ENCODE peak calls at places on chromosomes 5 and 9, in six cellular contexts. M is DMS153; W is SHP77 treated with DMSO at 0.1 percent for 48 hours; J is HT-29; A is cardiac septum; V is activated CD4-positive, alpha-beta T cell treated with anti-CD3 and anti-CD28 coated beads, Interleukin-2, amount 50 U/mL, for 4 hours. L is an unnamed sample.

GRCh38 chr9:91071185-91071990 is 269.8 kb downstream of the SYK start:
- DNase-seq in M (no peak), W (peak; percentile 35), J (no peak), A (no peak), V (peak; percentile 21), L (peak; percentile 50)

GRCh38 chr5:128155793-128156192 is 72.2 kb downstream of the SLC12A2 start:
- DNase-seq in M (no peak), W (no peak), J (no peak), A (no peak), V (no peak), L (no peak)

GRCh38 chr5:180866985-180867384 is 5.9 kb upstream of the ZFP62 start:
- DNase-seq in M (no peak), W (no peak), J (peak; percentile 3), A (no peak), V (no peak), L (no peak)

GRCh38 chr5:132549586-132549985 is 6.3 kb upstream of the IL5 start:
- DNase-seq in M (no peak), W (no peak), J (no peak), A (no peak), V (no peak), L (no peak)

GRCh38 chr9:77149879-77150278 is 27.5 kb upstream of the VPS13A start:
- DNase-seq in M (no peak), W (no peak), J (no peak), A (no peak), V (no peak), L (no peak)

GRCh38 chr9:123269316-123269715 is 930 bp upstream of the STRBP start:
- DNase-seq in M (no peak), W (no peak), J (no peak), A (no peak), V (no peak), L (no peak)

GRCh38 chr9:98811051-98811650 is 3.7 kb downstream of the GALNT12 start:
- DNase-seq in M (no peak), W (no peak), J (no peak), A (no peak), V (no peak), L (no peak)

GRCh38 chr9:89814340-89815040 is 209.7 kb downstream of the GADD45G start:
- DNase-seq in M (peak; percentile 87), W (peak; percentile 70), J (no peak), A (no peak), V (no peak), L (peak; percentile 55)

GRCh38 chr5:82211855-82212572 is 66.1 kb downstream of the RPS23 start:
- DNase-seq in M (no peak), W (no peak), J (no peak), A (no peak), V (no peak), L (no peak)

GRCh38 chr9:137740311-137740710 is 121.5 kb downstream of the EHMT1 start:
- DNase-seq in M (no peak), W (no peak), J (no peak), A (no peak), V (no peak), L (peak; percentile 21)

GRCh38 chr5:146860213-146860891 is 18.2 kb downstream of the PPP2R2B start:
- DNase-seq in M (no peak), W (no peak), J (peak; percentile 84), A (no peak), V (no peak), L (no peak)

GRCh38 chr9:118170032-118170955 is 466.1 kb downstream of the TLR4 start:
- DNase-seq in M (peak; percentile 69), W (peak; percentile 29), J (peak; percentile 62), A (no peak), V (no peak), L (peak; percentile 16)

GRCh38 chr5:124057161-124057814 is 545.3 kb downstream of the CSNK1G3 start:
- DNase-seq in M (peak; percentile 76), W (peak; percentile 77), J (peak; percentile 89), A (peak; percentile 73), V (no peak), L (peak; percentile 27)

GRCh38 chr5:9775339-9775738 is 145.2 kb upstream of the TAS2R1 start:
- DNase-seq in M (no peak), W (no peak), J (no peak), A (no peak), V (no peak), L (no peak)

GRCh38 chr5:72281764-72282499 is 38.1 kb downstream of the MRPS27 start:
- DNase-seq in M (no peak), W (peak; percentile 46), J (no peak), A (no peak), V (no peak), L (no peak)

GRCh38 chr9:5688109-5688508 is 59.2 kb downstream of the RIC1 start:
- DNase-seq in M (no peak), W (no peak), J (peak; percentile 14), A (no peak), V (no peak), L (no peak)

GRCh38 chr5:98997000-98997399 is 68.2 kb upstream of the CHD1 start:
- DNase-seq in M (no peak), W (no peak), J (no peak), A (no peak), V (no peak), L (no peak)

GRCh38 chr9:112327718-112328450 is 5.5 kb downstream of the PTBP3 start:
- DNase-seq in M (no peak), W (no peak), J (no peak), A (no peak), V (no peak), L (no peak)

GRCh38 chr5:150607991-150608390 is 32.5 kb upstream of the SYNPO start:
- DNase-seq in M (no peak), W (no peak), J (no peak), A (no peak), V (no peak), L (no peak)

GRCh38 chr9:34546834-34547827 is 24.3 kb upstream of the ENHO start:
- DNase-seq in M (no peak), W (no peak), J (peak; percentile 79), A (no peak), V (peak; percentile 25), L (no peak)

GRCh38 chr9:136411358-136411757 is 900 bp downstream of the PMPCA start:
- DNase-seq in M (no peak), W (no peak), J (peak; percentile 26), A (no peak), V (no peak), L (no peak)

GRCh38 chr5:130337179-130337888 is 433.1 kb downstream of the CHSY3 start:
- DNase-seq in M (no peak), W (no peak), J (no peak), A (no peak), V (no peak), L (no peak)

GRCh38 chr5:55226027-55226933 is 835 bp downstream of the MCIDAS start:
- DNase-seq in M (peak; percentile 39), W (peak; percentile 53), J (peak; percentile 83), A (no peak), V (peak; percentile 40), L (no peak)

GRCh38 chr9:23644326-23644725 is 181.7 kb downstream of the ELAVL2 start:
- DNase-seq in M (no peak), W (no peak), J (no peak), A (no peak), V (no peak), L (no peak)

GRCh38 chr5:94218374-94218773 is 400.0 kb downstream of the KIAA0825 start:
- DNase-seq in M (no peak), W (no peak), J (no peak), A (no peak), V (no peak), L (no peak)

GRCh38 chr9:90921104-90921503 is 119.5 kb downstream of the SYK start:
- DNase-seq in M (peak; percentile 54), W (no peak), J (no peak), A (peak; percentile 88), V (no peak), L (peak; percentile 19)

GRCh38 chr9:79256691-79257213 is 315.0 kb upstream of the TLE4 start:
- DNase-seq in M (peak; percentile 85), W (no peak), J (peak; percentile 2), A (no peak), V (no peak), L (peak; percentile 33)

GRCh38 chr9:1208185-1208584 is 158.0 kb downstream of the DMRT2 start:
- DNase-seq in M (no peak), W (no peak), J (no peak), A (no peak), V (no peak), L (no peak)

GRCh38 chr9:128877852-128878251 is 3.9 kb downstream of the KYAT1 start:
- DNase-seq in M (no peak), W (no peak), J (peak; percentile 13), A (no peak), V (no peak), L (no peak)

GRCh38 chr5:78755822-78756429 is 107.4 kb upstream of the LHFPL2 start:
- DNase-seq in M (no peak), W (no peak), J (no peak), A (no peak), V (no peak), L (no peak)

GRCh38 chr5:174327317-174327864 is 281.9 kb downstream of the NSG2 start:
- DNase-seq in M (peak; percentile 19), W (peak; percentile 30), J (peak; percentile 87), A (no peak), V (peak; percentile 13), L (peak; percentile 63)

GRCh38 chr5:132791026-132791425 is 14.0 kb upstream of the SEPTIN8 start:
- DNase-seq in M (no peak), W (no peak), J (no peak), A (no peak), V (no peak), L (no peak)

GRCh38 chr9:80028501-80028900 is 456.7 kb downstream of the TLE4 start:
- DNase-seq in M (no peak), W (no peak), J (no peak), A (no peak), V (no peak), L (no peak)

GRCh38 chr5:150653762-150654158 is 7.3 kb upstream of the MYOZ3 start:
- DNase-seq in M (no peak), W (no peak), J (no peak), A (no peak), V (no peak), L (no peak)

GRCh38 chr5:121273818-121274433 is 577.8 kb upstream of the FTMT start:
- DNase-seq in M (no peak), W (peak; percentile 7), J (peak; percentile 87), A (no peak), V (no peak), L (no peak)

GRCh38 chr9:128102196-128102595 is 25.3 kb downstream of the PTGES2 start:
- DNase-seq in M (no peak), W (no peak), J (no peak), A (no peak), V (no peak), L (no peak)

GRCh38 chr5:173707392-173707791 is 90.9 kb upstream of the BOD1 start:
- DNase-seq in M (no peak), W (no peak), J (no peak), A (no peak), V (no peak), L (no peak)

GRCh38 chr9:88481933-88482332 is 53.0 kb upstream of the NXNL2 start:
- DNase-seq in M (no peak), W (no peak), J (no peak), A (no peak), V (no peak), L (no peak)

GRCh38 chr5:102760815-102761214 is 5.7 kb downstream of the PAM start:
- DNase-seq in M (no peak), W (no peak), J (no peak), A (no peak), V (no peak), L (no peak)

GRCh38 chr5:138762110-138762509 is 8.9 kb downstream of the CTNNA1 start:
- DNase-seq in M (no peak), W (no peak), J (no peak), A (no peak), V (no peak), L (no peak)

L was measured in NCI-H510A.